ENCODE peak calls at places on chromosomes 12 and 14, in six cellular contexts. One of them, this sample, is unnamed.

GRCh38 chr14:24051789-24052655 is at the start of gene CARMIL3:
- DNase-seq in uterus: peak; percentile 60
- DNase-seq in ovary: peak; percentile 64
- DNase-seq in A549: peak; percentile 35
- DNase-seq in fibroblast of lung: peak; percentile 34
- DNase-seq in H1: peak; percentile 89
- DNase-seq in this sample: peak; percentile 33

GRCh38 chr12:14995583-14996425 is 23.0 kb downstream of the PDE6H start:
- DNase-seq in uterus: no peak
- DNase-seq in ovary: no peak
- DNase-seq in A549: peak; percentile 81
- DNase-seq in fibroblast of lung: peak; percentile 86
- DNase-seq in H1: no peak
- DNase-seq in this sample: peak; percentile 91

GRCh38 chr12:93146278-93146939 is 217.3 kb upstream of the EEA1 start:
- DNase-seq in uterus: no peak
- DNase-seq in ovary: no peak
- DNase-seq in A549: no peak
- DNase-seq in fibroblast of lung: peak; percentile 72
- DNase-seq in H1: no peak
- DNase-seq in this sample: peak; percentile 57

GRCh38 chr12:16294589-16294988 is 17.1 kb upstream of the SLC15A5 start:
- DNase-seq in uterus: no peak
- DNase-seq in ovary: no peak
- DNase-seq in A549: no peak
- DNase-seq in fibroblast of lung: no peak
- DNase-seq in H1: no peak
- DNase-seq in this sample: no peak

GRCh38 chr12:13573698-13574321 is 377.3 kb downstream of the EMP1 start:
- DNase-seq in uterus: no peak
- DNase-seq in ovary: no peak
- DNase-seq in A549: peak; percentile 51
- DNase-seq in fibroblast of lung: peak; percentile 25
- DNase-seq in H1: no peak
- DNase-seq in this sample: peak; percentile 52

GRCh38 chr12:71938728-71939385 is at the start of gene TPH2:
- DNase-seq in uterus: no peak
- DNase-seq in ovary: peak; percentile 33
- DNase-seq in A549: peak; percentile 61
- DNase-seq in fibroblast of lung: peak; percentile 58
- DNase-seq in H1: peak; percentile 96
- DNase-seq in this sample: peak; percentile 46

GRCh38 chr12:122614839-122615238 is 87.8 kb downstream of the KNTC1 start:
- DNase-seq in uterus: no peak
- DNase-seq in ovary: no peak
- DNase-seq in A549: no peak
- DNase-seq in fibroblast of lung: peak; percentile 3
- DNase-seq in H1: no peak
- DNase-seq in this sample: no peak

GRCh38 chr12:131458931-131459575 is 251.8 kb upstream of the SFSWAP start:
- DNase-seq in uterus: no peak
- DNase-seq in ovary: no peak
- DNase-seq in A549: no peak
- DNase-seq in fibroblast of lung: no peak
- DNase-seq in H1: no peak
- DNase-seq in this sample: no peak

GRCh38 chr12:117506333-117506732 is 144.9 kb upstream of the NOS1 start:
- DNase-seq in uterus: no peak
- DNase-seq in ovary: no peak
- DNase-seq in A549: no peak
- DNase-seq in fibroblast of lung: no peak
- DNase-seq in H1: no peak
- DNase-seq in this sample: no peak

GRCh38 chr12:85633491-85633890 is 202.7 kb downstream of the RASSF9 start:
- DNase-seq in uterus: no peak
- DNase-seq in ovary: no peak
- DNase-seq in A549: no peak
- DNase-seq in fibroblast of lung: no peak
- DNase-seq in H1: no peak
- DNase-seq in this sample: no peak

GRCh38 chr14:89190779-89191513 is 226.1 kb downstream of the FOXN3 start:
- DNase-seq in uterus: no peak
- DNase-seq in ovary: no peak
- DNase-seq in A549: no peak
- DNase-seq in fibroblast of lung: no peak
- DNase-seq in H1: no peak
- DNase-seq in this sample: no peak

GRCh38 chr12:10406725-10407124 is 2.8 kb downstream of the KLRC4 start:
- DNase-seq in uterus: no peak
- DNase-seq in ovary: no peak
- DNase-seq in A549: no peak
- DNase-seq in fibroblast of lung: no peak
- DNase-seq in H1: no peak
- DNase-seq in this sample: no peak

GRCh38 chr14:90733139-90733808 is 83.0 kb downstream of the TTC7B start:
- DNase-seq in uterus: no peak
- DNase-seq in ovary: no peak
- DNase-seq in A549: no peak
- DNase-seq in fibroblast of lung: no peak
- DNase-seq in H1: peak; percentile 39
- DNase-seq in this sample: no peak

GRCh38 chr12:53048033-53048779 is 1.7 kb upstream of the TNS2 start:
- DNase-seq in uterus: peak; percentile 71
- DNase-seq in ovary: peak; percentile 80
- DNase-seq in A549: peak; percentile 84
- DNase-seq in fibroblast of lung: no peak
- DNase-seq in H1: no peak
- DNase-seq in this sample: no peak

GRCh38 chr14:29584992-29585391 is 342.7 kb downstream of the PRKD1 start:
- DNase-seq in uterus: peak; percentile 13
- DNase-seq in ovary: peak; percentile 42
- DNase-seq in A549: peak; percentile 38
- DNase-seq in fibroblast of lung: peak; percentile 93
- DNase-seq in H1: no peak
- DNase-seq in this sample: peak; percentile 80

GRCh38 chr12:63845726-63846125 is 1.2 kb downstream of the SRGAP1 start:
- DNase-seq in uterus: no peak
- DNase-seq in ovary: no peak
- DNase-seq in A549: peak; percentile 54
- DNase-seq in fibroblast of lung: peak; percentile 47
- DNase-seq in H1: no peak
- DNase-seq in this sample: peak; percentile 58

GRCh38 chr14:22333408-22334274 is 255.4 kb downstream of the DAD1 start:
- DNase-seq in uterus: no peak
- DNase-seq in ovary: no peak
- DNase-seq in A549: peak; percentile 88
- DNase-seq in fibroblast of lung: peak; percentile 60
- DNase-seq in H1: no peak
- DNase-seq in this sample: no peak

GRCh38 chr12:57693317-57693658 is 644 bp upstream of the OS9 start:
- DNase-seq in uterus: no peak
- DNase-seq in ovary: no peak
- DNase-seq in A549: no peak
- DNase-seq in fibroblast of lung: peak; percentile 1
- DNase-seq in H1: no peak
- DNase-seq in this sample: no peak

GRCh38 chr12:106753526-106753925 is 21.0 kb upstream of the RIC8B start:
- DNase-seq in uterus: no peak
- DNase-seq in ovary: no peak
- DNase-seq in A549: no peak
- DNase-seq in fibroblast of lung: no peak
- DNase-seq in H1: no peak
- DNase-seq in this sample: no peak

GRCh38 chr14:70893842-70894237 is 13.4 kb upstream of the PCNX1 start:
- DNase-seq in uterus: no peak
- DNase-seq in ovary: no peak
- DNase-seq in A549: no peak
- DNase-seq in fibroblast of lung: no peak
- DNase-seq in H1: no peak
- DNase-seq in this sample: no peak

GRCh38 chr12:7937867-7938506 is 2.0 kb upstream of the SLC2A3 start:
- DNase-seq in uterus: no peak
- DNase-seq in ovary: no peak
- DNase-seq in A549: peak; percentile 49
- DNase-seq in fibroblast of lung: peak; percentile 22
- DNase-seq in H1: no peak
- DNase-seq in this sample: no peak

GRCh38 chr14:101335061-101335661 is 226.1 kb upstream of the DIO3 start:
- DNase-seq in uterus: no peak
- DNase-seq in ovary: peak; percentile 62
- DNase-seq in A549: no peak
- DNase-seq in fibroblast of lung: peak; percentile 12
- DNase-seq in H1: peak; percentile 29
- DNase-seq in this sample: no peak

GRCh38 chr12:15788266-15789214 is 648 bp downstream of the EPS8 start:
- DNase-seq in uterus: peak; percentile 37
- DNase-seq in ovary: no peak
- DNase-seq in A549: peak; percentile 66
- DNase-seq in fibroblast of lung: peak; percentile 61
- DNase-seq in H1: no peak
- DNase-seq in this sample: peak; percentile 60

GRCh38 chr14:98952595-98953325 is 319.2 kb downstream of the BCL11B start:
- DNase-seq in uterus: no peak
- DNase-seq in ovary: no peak
- DNase-seq in A549: peak; percentile 52
- DNase-seq in fibroblast of lung: peak; percentile 84
- DNase-seq in H1: no peak
- DNase-seq in this sample: peak; percentile 2

GRCh38 chr12:52949413-52950331 is 754 bp downstream of the KRT18 start:
- DNase-seq in uterus: no peak
- DNase-seq in ovary: no peak
- DNase-seq in A549: peak; percentile 95
- DNase-seq in fibroblast of lung: peak; percentile 84
- DNase-seq in H1: peak; percentile 62
- DNase-seq in this sample: peak; percentile 79

GRCh38 chr14:24367506-24368214 is at the start of gene NFATC4:
- DNase-seq in uterus: peak; percentile 83
- DNase-seq in ovary: peak; percentile 93
- DNase-seq in A549: peak; percentile 61
- DNase-seq in fibroblast of lung: peak; percentile 99
- DNase-seq in H1: peak; percentile 88
- DNase-seq in this sample: peak; percentile 99

GRCh38 chr12:100229036-100229635 is 28.5 kb downstream of the ACTR6 start:
- DNase-seq in uterus: no peak
- DNase-seq in ovary: no peak
- DNase-seq in A549: peak; percentile 60
- DNase-seq in fibroblast of lung: peak; percentile 13
- DNase-seq in H1: no peak
- DNase-seq in this sample: peak; percentile 4

GRCh38 chr14:103101257-103101963 is 6.9 kb downstream of the EXOC3L4 start:
- DNase-seq in uterus: no peak
- DNase-seq in ovary: no peak
- DNase-seq in A549: no peak
- DNase-seq in fibroblast of lung: no peak
- DNase-seq in H1: no peak
- DNase-seq in this sample: no peak

GRCh38 chr12:55730447-55730820 is 1.6 kb upstream of the CD63 start:
- DNase-seq in uterus: no peak
- DNase-seq in ovary: no peak
- DNase-seq in A549: no peak
- DNase-seq in fibroblast of lung: no peak
- DNase-seq in H1: no peak
- DNase-seq in this sample: no peak

DNA sequence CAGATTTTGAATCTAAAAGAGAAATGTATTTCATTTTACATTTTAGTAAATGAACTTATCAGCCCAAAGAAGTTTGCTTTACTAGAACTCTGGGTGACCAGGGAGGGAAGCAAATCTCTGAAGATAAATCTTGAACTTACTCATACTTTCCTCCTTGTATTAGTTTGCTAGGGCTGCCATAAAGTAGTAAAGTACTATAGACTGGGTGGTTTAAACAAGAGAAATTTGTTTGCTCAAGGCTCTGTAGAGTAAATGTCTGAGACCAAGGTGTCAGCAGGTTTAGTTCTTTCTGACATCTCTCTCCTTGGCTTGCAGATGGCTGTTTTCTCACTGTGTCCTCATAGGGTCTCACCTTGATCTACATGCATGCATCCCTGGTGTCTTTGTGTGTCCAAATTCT is 926.0 kb downstream of the DIO2 start:
- DNase-seq in uterus: no peak
- DNase-seq in ovary: no peak
- DNase-seq in A549: no peak
- DNase-seq in fibroblast of lung: no peak
- DNase-seq in H1: no peak
- DNase-seq in this sample: no peak
- H3K4me3 ChIP-seq in uterus: no peak overlapping the region
- H3K4me3 ChIP-seq in ovary: no peak overlapping the region
- H3K4me3 ChIP-seq in A549: no peak overlapping the region
- H3K4me3 ChIP-seq in fibroblast of lung: no peak overlapping the region
- H3K4me3 ChIP-seq in H1: no peak overlapping the region
- H3K4me3 ChIP-seq in this sample: no peak overlapping the region

DNA sequence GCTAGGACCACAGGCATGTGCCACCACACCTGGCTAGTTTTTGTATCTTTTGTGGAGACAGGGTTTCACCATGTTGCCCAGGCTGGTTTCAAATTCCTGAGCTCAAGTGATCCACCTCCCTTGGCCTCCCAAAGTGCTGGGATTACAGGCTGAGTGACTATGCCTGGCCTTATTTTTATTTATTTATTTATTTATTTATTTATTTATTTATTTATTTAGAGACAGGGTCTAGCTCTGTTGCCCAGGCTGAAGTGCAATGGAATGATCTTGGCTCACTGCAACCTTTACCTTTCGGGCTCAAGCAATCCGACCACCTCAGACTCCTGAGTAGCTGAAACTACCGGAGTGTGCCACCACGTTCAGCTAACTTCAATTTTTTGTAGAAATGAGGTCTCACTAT is 117.0 kb upstream of the MAX start:
- DNase-seq in uterus: no peak
- DNase-seq in ovary: no peak
- DNase-seq in A549: no peak
- DNase-seq in fibroblast of lung: no peak
- DNase-seq in H1: no peak
- DNase-seq in this sample: no peak
- H3K4me3 ChIP-seq in uterus: no peak overlapping the region
- H3K4me3 ChIP-seq in ovary: no peak overlapping the region
- H3K4me3 ChIP-seq in A549: no peak overlapping the region
- H3K4me3 ChIP-seq in fibroblast of lung: no peak overlapping the region
- H3K4me3 ChIP-seq in H1: no peak overlapping the region
- H3K4me3 ChIP-seq in this sample: no peak overlapping the region

GRCh38 chr12:54388214-54389138 is 3.9 kb upstream of the ZNF385A start:
- DNase-seq in uterus: no peak
- DNase-seq in ovary: no peak
- DNase-seq in A549: no peak
- DNase-seq in fibroblast of lung: no peak
- DNase-seq in H1: no peak
- DNase-seq in this sample: no peak
- H3K4me3 ChIP-seq in uterus: no peak overlapping the region
- H3K4me3 ChIP-seq in ovary: no peak overlapping the region
- H3K4me3 ChIP-seq in A549: no peak overlapping the region
- H3K4me3 ChIP-seq in fibroblast of lung: no peak overlapping the region
- H3K4me3 ChIP-seq in H1: no peak overlapping the region
- H3K4me3 ChIP-seq in this sample: no peak overlapping the region

DNA sequence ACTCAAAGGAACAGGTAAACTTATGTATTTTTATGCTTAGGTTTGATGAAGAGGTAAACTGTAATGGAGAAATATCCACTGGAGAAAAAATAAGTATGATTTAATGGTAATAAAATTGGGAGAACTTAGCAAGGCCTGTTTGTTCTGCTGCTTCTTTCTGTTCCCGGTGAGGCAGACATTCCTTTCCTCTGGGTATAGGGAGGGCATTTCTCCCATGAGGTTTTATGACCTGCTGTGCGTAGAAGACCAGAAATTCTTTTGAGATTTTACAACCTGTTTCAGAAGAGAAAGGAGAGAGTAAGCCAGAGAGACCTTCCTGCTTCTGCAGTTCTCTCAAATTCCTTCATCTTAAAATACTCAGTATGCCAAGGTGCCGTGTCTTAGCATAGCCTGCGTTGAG is 139.4 kb upstream of the RMST start:
- DNase-seq in uterus: no peak
- DNase-seq in ovary: no peak
- DNase-seq in A549: no peak
- DNase-seq in fibroblast of lung: no peak
- DNase-seq in H1: no peak
- DNase-seq in this sample: no peak
- H3K4me3 ChIP-seq in uterus: no peak overlapping the region
- H3K4me3 ChIP-seq in ovary: no peak overlapping the region
- H3K4me3 ChIP-seq in A549: no peak overlapping the region
- H3K4me3 ChIP-seq in fibroblast of lung: no peak overlapping the region
- H3K4me3 ChIP-seq in H1: no peak overlapping the region
- H3K4me3 ChIP-seq in this sample: no peak overlapping the region

This sample was measured in fibroblast of the aortic adventitia.